ENCODE peak calls at places on chromosomes 4 and X, in five cellular contexts. F, M, V, S and A are unnamed samples.

GRCh38 chr4:148015058-148015457 is 283.2 kb downstream of the ARHGAP10 start:
- DNase-seq in F (no peak), M (no peak), V (no peak), S (no peak), A (no peak)

GRCh38 chr4:52586069-52586468 is 73.0 kb downstream of the USP46 start:
- DNase-seq in F (no peak), M (no peak), V (no peak), S (no peak), A (no peak)

GRCh38 chr4:187491959-187492358 is 503.6 kb upstream of the ZFP42 start:
- DNase-seq in F (no peak), M (no peak), V (no peak), S (no peak), A (no peak)

GRCh38 chrX:50779694-50780093 is 34.3 kb downstream of the SHROOM4 start:
- DNase-seq in F (no peak), M (no peak), V (no peak), S (no peak), A (no peak)

GRCh38 chr4:4672397-4672796 is 130.5 kb upstream of the STX18 start:
- DNase-seq in F (peak; percentile 46), M (no peak), V (no peak), S (peak; percentile 19), A (peak; percentile 52)

GRCh38 chrX:40855411-40855810 is 120.1 kb upstream of the MED14 start:
- DNase-seq in F (peak; percentile 59), M (no peak), V (no peak), S (no peak), A (no peak)

GRCh38 chr4:1375051-1375721 is 28.2 kb downstream of the UVSSA start:
- DNase-seq in F (no peak), M (no peak), V (no peak), S (peak; percentile 56), A (no peak)

GRCh38 chrX:153773218-153773611 is 7.6 kb upstream of the SRPK3 start:
- DNase-seq in F (no peak), M (no peak), V (no peak), S (peak; percentile 64), A (no peak)

GRCh38 chr4:89254847-89255246 is 52.8 kb downstream of the GPRIN3 start:
- DNase-seq in F (no peak), M (peak; percentile 46), V (no peak), S (no peak), A (peak; percentile 40)

GRCh38 chr4:6155996-6156395 is 44.4 kb downstream of the JAKMIP1 start:
- DNase-seq in F (no peak), M (no peak), V (no peak), S (no peak), A (no peak)

GRCh38 chr4:128558896-128559669 is 250.4 kb upstream of the JADE1 start:
- DNase-seq in F (peak; percentile 34), M (no peak), V (no peak), S (peak; percentile 87), A (no peak)

GRCh38 chrX:55451125-55451524 is 802 bp upstream of the MAGEH1 start:
- DNase-seq in F (no peak), M (no peak), V (no peak), S (no peak), A (no peak)

GRCh38 chr4:186813377-186814068 is 89.9 kb upstream of the FAT1 start:
- DNase-seq in F (no peak), M (no peak), V (no peak), S (no peak), A (no peak)

GRCh38 chr4:168723569-168723968 is 226.7 kb downstream of the PALLD start:
- DNase-seq in F (no peak), M (no peak), V (no peak), S (no peak), A (no peak)

GRCh38 chr4:18025263-18025662 is 3.7 kb upstream of the LCORL start:
- DNase-seq in F (no peak), M (no peak), V (no peak), S (no peak), A (no peak)

GRCh38 chr4:165766976-165767375 is 106.1 kb upstream of the TLL1 start:
- DNase-seq in F (no peak), M (no peak), V (no peak), S (no peak), A (no peak)

GRCh38 chrX:73401591-73402266 is 45.1 kb upstream of the CDX4 start:
- DNase-seq in F (peak; percentile 4), M (no peak), V (no peak), S (no peak), A (no peak)

GRCh38 chrX:149819371-149819770 is 37.6 kb downstream of the MAGEA9 start:
- DNase-seq in F (no peak), M (no peak), V (no peak), S (no peak), A (no peak)

DNA sequence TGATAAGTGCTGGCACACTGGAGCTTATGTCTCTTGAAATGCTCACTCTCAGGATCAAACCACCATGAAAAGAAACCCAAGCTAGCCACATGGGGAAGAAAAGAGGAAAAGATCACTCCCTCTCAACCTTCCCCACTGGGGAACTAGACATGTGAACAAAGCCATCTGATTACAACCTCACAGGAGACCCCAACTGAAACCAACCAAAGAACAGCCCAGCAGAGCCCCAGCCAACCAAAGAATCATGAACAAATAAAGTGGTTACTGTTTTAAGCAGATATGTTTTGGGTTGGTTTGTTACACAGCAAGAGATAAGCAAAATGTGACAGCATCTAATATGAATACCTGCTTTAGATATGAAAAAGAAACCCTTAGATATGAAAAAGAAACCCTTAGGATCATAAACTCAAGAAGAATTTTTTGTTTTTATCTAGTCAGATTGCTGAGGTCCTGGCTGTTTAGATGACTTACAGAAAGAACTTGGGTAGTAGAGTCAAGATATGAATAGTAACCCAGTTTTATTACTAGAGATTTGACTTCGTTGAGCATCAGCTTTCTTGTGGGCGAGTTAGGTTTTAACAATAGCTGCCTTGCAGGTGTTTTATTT is 23.7 kb upstream of the TLR7 start:
- DNase-seq in F (no peak), M (no peak), V (no peak), S (no peak), A (no peak)
- H3K27me3 ChIP-seq in F (no peaks in the 10 kb centered on the region), M (no peaks in the 10 kb centered on the region), V (no peaks in the 10 kb centered on the region), S (no peaks in the 10 kb centered on the region), A (no peaks in the 10 kb centered on the region)

DNA sequence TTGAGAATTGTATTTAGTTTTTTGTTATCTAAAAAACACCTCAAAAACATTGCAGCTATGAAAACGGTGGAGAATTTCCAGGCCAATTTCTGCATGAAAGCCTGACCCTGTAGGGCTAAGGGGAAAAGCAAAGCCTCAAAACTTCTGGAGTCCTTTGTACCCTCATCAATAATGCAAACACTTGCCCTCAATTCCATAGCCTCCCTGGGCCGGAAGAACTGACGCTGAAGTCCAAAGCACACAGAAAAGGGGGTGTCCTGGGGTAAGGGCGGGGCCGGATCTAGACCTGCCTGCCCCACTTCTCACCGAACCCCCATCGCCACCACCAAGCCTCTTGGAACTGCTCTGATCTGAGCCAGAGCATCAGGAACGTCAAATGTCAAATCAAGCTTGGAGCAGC is 173.9 kb upstream of the S100G start:
- DNase-seq in F (no peak), M (no peak), V (no peak), S (no peak), A (no peak)
- TF ChIP-seq POLR2A in F (no peak), M (no peak), V (no peak), S (no peak), A (no peak)

GRCh38 chr4:139973015-139973414 is 181.0 kb downstream of the MAML3 start:
- DNase-seq in F (no peak), M (no peak), V (no peak), S (no peak), A (no peak)

GRCh38 chr4:139969635-139970266 is 184.2 kb downstream of the MAML3 start:
- DNase-seq in F (no peak), M (no peak), V (no peak), S (no peak), A (no peak)

GRCh38 chr4:139973611-139974010 is 180.4 kb downstream of the MAML3 start:
- DNase-seq in F (no peak), M (no peak), V (no peak), S (no peak), A (no peak)

GRCh38 chr4:139968831-139969230 is 185.2 kb downstream of the MAML3 start:
- DNase-seq in F (no peak), M (no peak), V (no peak), S (no peak), A (no peak)

GRCh38 chr4:139972305-139972704 is 181.7 kb downstream of the MAML3 start:
- DNase-seq in F (no peak), M (no peak), V (no peak), S (no peak), A (no peak)
- H3K27me3 ChIP-seq in F (no peaks in the 10 kb centered on the region), M (no peaks in the 10 kb centered on the region), V (no peaks in the 10 kb centered on the region), S (no peaks in the 10 kb centered on the region), A (no peaks in the 10 kb centered on the region)

GRCh38 chrX:46758956-46759644 is at the start of gene SLC9A7:
- DNase-seq in F (peak; percentile 66), M (peak; percentile 77), V (peak; percentile 85), S (peak; percentile 81), A (peak; percentile 78)
- TF ChIP-seq POLR2A in F (peak; percentile 62), M (no peak), V (no peak), S (no peak), A (no peak)